ENCODE peak calls at places on chromosomes 6 and 20, in ten cellular contexts. Y, W, Z, H, Q, M, A, S, E and O are unnamed samples. For H3K9me3, the result is how much of the 10 kb centered on the place peaks cover.

GRCh38 chr20:17645546-17646208 is 36.4 kb downstream of the RRBP1 start:
- DNase-seq in Y (no peak), W (no peak), Z (no peak), H (no peak), Q (no peak), M (no peak), A (peak), S (no peak), E (no peak), O (no peak)

GRCh38 chr20:5116875-5117274 is 2.9 kb downstream of the PCNA start:
- DNase-seq in Y (no peak), W (no peak), Z (no peak), H (no peak), Q (no peak), M (no peak), A (no peak), S (no peak), E (no peak), O (no peak)

GRCh38 chr20:14986026-14986655 is 648.7 kb upstream of the FLRT3 start:
- DNase-seq in Y (no peak), W (no peak), Z (no peak), H (peak), Q (peak), M (no peak), A (peak), S (no peak), E (no peak), O (no peak)

GRCh38 chr20:35311822-35312221 is 19.6 kb upstream of the FAM83C start:
- DNase-seq in Y (no peak), W (no peak), Z (no peak), H (no peak), Q (no peak), M (no peak), A (no peak), S (no peak), E (no peak), O (no peak)

GRCh38 chr20:20832715-20833114 is 120.3 kb upstream of the RALGAPA2 start:
- DNase-seq in Y (no peak), W (no peak), Z (no peak), H (no peak), Q (no peak), M (no peak), A (no peak), S (no peak), E (no peak), O (no peak)

GRCh38 chr6:156826290-156826955 is 49.2 kb downstream of the ARID1B start:
- DNase-seq in Y (no peak), W (no peak), Z (no peak), H (no peak), Q (no peak), M (no peak), A (no peak), S (no peak), E (no peak), O (no peak)

GRCh38 chr6:16486661-16487060 is 248.3 kb downstream of the GMPR start:
- DNase-seq in Y (peak), W (no peak), Z (no peak), H (no peak), Q (no peak), M (no peak), A (no peak), S (no peak), E (no peak), O (no peak)

GRCh38 chr6:161300823-161301222 is 27.0 kb upstream of the AGPAT4 start:
- DNase-seq in Y (no peak), W (no peak), Z (no peak), H (no peak), Q (no peak), M (no peak), A (no peak), S (peak), E (no peak), O (no peak)

GRCh38 chr6:2999621-3000455 is at the start of gene NQO2:
- DNase-seq in Y (peak), W (peak), Z (peak), H (peak), Q (peak), M (peak), A (peak), S (peak), E (peak), O (peak)

GRCh38 chr20:56212071-56212470 is 36.5 kb upstream of the MC3R start:
- DNase-seq in Y (no peak), W (no peak), Z (no peak), H (no peak), Q (no peak), M (no peak), A (no peak), S (no peak), E (no peak), O (no peak)
- H3K9me3 ChIP-seq in Y (under half), W (under half), Z (under half), H (under half), Q (under half), M (under half), A (under half), S (under half), E (under half), O (under half)

GRCh38 chr6:121630716-121631115 is 195.3 kb downstream of the GJA1 start:
- DNase-seq in Y (no peak), W (no peak), Z (no peak), H (no peak), Q (no peak), M (no peak), A (no peak), S (no peak), E (no peak), O (no peak)

GRCh38 chr6:121633309-121633708 is 197.9 kb downstream of the GJA1 start:
- DNase-seq in Y (no peak), W (no peak), Z (no peak), H (no peak), Q (no peak), M (no peak), A (no peak), S (no peak), E (no peak), O (no peak)

DNA sequence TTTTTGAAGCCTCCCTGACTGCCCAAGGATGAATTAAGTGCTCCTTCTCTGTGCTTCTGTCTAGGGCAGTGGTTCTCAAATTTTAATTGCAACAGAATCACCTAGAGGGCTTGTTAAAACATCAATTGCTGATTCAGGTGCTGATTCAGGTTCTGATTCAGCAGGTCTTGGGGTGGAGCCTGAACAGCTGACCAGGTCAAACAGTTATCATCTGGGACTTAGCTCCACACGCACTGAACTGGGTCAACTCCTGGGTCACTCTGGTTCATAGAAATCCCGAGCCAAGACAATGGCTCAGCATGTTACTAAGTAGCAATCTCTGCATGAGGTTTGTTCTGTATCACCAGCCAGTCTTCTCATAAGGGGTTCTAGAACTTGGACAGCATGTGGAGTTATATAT is 192.3 kb downstream of the GJA1 start:
- DNase-seq in Y (no peak), W (no peak), Z (no peak), H (no peak), Q (peak), M (no peak), A (no peak), S (no peak), E (no peak), O (no peak)
- H3K9me3 ChIP-seq in Y (under half), W (under half), Z (under half), H (under half), Q (under half), M (under half), A (under half), S (under half), E (under half), O (under half)

GRCh38 chr6:917296-917695 is 224.4 kb upstream of the EXOC2 start:
- DNase-seq in Y (no peak), W (no peak), Z (no peak), H (no peak), Q (no peak), M (no peak), A (no peak), S (no peak), E (no peak), O (no peak)

GRCh38 chr6:921400-921799 is 228.5 kb upstream of the EXOC2 start:
- DNase-seq in Y (no peak), W (no peak), Z (no peak), H (no peak), Q (no peak), M (no peak), A (no peak), S (no peak), E (no peak), O (no peak)

GRCh38 chr6:917939-918338 is 225.0 kb upstream of the EXOC2 start:
- DNase-seq in Y (no peak), W (no peak), Z (no peak), H (no peak), Q (no peak), M (no peak), A (no peak), S (no peak), E (no peak), O (no peak)

GRCh38 chr6:920512-920911 is 227.6 kb upstream of the EXOC2 start:
- DNase-seq in Y (no peak), W (no peak), Z (no peak), H (no peak), Q (no peak), M (no peak), A (no peak), S (no peak), E (no peak), O (no peak)

GRCh38 chr6:919499-919898 is 226.6 kb upstream of the EXOC2 start:
- DNase-seq in Y (no peak), W (no peak), Z (no peak), H (no peak), Q (no peak), M (no peak), A (no peak), S (no peak), E (no peak), O (no peak)
- H3K9me3 ChIP-seq in Y (under half), W (under half), Z (under half), H (under half), Q (under half), M (under half), A (under half), S (under half), E (under half), O (under half)

DNA sequence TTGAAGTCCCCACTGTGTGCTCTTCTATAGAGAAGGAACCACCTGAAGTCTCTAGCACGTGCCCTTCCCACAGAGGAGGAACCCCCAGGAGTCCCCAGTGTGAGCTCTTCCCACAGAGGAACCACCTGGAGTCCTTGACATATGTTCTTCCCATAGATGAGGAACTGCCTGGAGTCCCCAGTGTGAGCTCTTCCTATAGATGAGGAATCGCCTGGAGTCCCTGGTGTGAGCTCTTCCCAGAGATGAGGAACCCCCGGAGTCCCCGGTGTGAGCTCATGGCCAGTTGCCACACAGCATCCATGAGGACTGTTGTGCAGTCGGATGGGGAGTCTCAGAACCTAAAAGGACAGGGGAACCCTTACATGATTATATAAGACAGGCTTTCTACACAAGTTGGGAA is 158.1 kb upstream of the THBS2 start:
- DNase-seq in Y (no peak), W (no peak), Z (no peak), H (no peak), Q (no peak), M (no peak), A (no peak), S (no peak), E (no peak), O (no peak)
- H3K9me3 ChIP-seq in Y (under half), W (under half), Z (under half), H (under half), Q (under half), M (under half), A (under half), S (under half), E (under half), O (under half)